ENCODE peak calls at places on chromosomes 1 and 21, in five cellular contexts. One of them, this sample, is unnamed.

GRCh38 chr21:34768326-34768725 is 99.5 kb downstream of the CLIC6 start:
- DNase-seq in lung: no peak
- DNase-seq in dorsolateral prefrontal cortex: no peak
- DNase-seq in epithelial cell of esophagus: no peak
- DNase-seq in HFF-Myc: no peak
- DNase-seq in this sample: no peak

GRCh38 chr1:52904590-52905375 is 16.8 kb downstream of the ECHDC2 start:
- DNase-seq in lung: no peak
- DNase-seq in dorsolateral prefrontal cortex: no peak
- DNase-seq in epithelial cell of esophagus: peak; percentile 13
- DNase-seq in HFF-Myc: no peak
- DNase-seq in this sample: no peak

GRCh38 chr1:2322065-2322571 is 69.2 kb downstream of the MORN1 start:
- DNase-seq in lung: peak; percentile 56
- DNase-seq in dorsolateral prefrontal cortex: no peak
- DNase-seq in epithelial cell of esophagus: peak; percentile 51
- DNase-seq in HFF-Myc: no peak
- DNase-seq in this sample: peak; percentile 94

GRCh38 chr1:117842408-117843170 is 86.8 kb downstream of the GDAP2 start:
- DNase-seq in lung: no peak
- DNase-seq in dorsolateral prefrontal cortex: no peak
- DNase-seq in epithelial cell of esophagus: no peak
- DNase-seq in HFF-Myc: no peak
- DNase-seq in this sample: peak; percentile 48

GRCh38 chr1:205998457-205999241 is 4.5 kb downstream of the RAB7B start:
- DNase-seq in lung: no peak
- DNase-seq in dorsolateral prefrontal cortex: peak; percentile 75
- DNase-seq in epithelial cell of esophagus: no peak
- DNase-seq in HFF-Myc: no peak
- DNase-seq in this sample: no peak

GRCh38 chr1:225577243-225577642 is 75.7 kb downstream of the ENAH start:
- DNase-seq in lung: no peak
- DNase-seq in dorsolateral prefrontal cortex: no peak
- DNase-seq in epithelial cell of esophagus: no peak
- DNase-seq in HFF-Myc: no peak
- DNase-seq in this sample: no peak

GRCh38 chr1:209890606-209891330 is 47.2 kb upstream of the SYT14 start:
- DNase-seq in lung: no peak
- DNase-seq in dorsolateral prefrontal cortex: no peak
- DNase-seq in epithelial cell of esophagus: peak; percentile 76
- DNase-seq in HFF-Myc: no peak
- DNase-seq in this sample: no peak

GRCh38 chr1:2425875-2426274 is 13.5 kb upstream of the PEX10 start:
- DNase-seq in lung: no peak
- DNase-seq in dorsolateral prefrontal cortex: no peak
- DNase-seq in epithelial cell of esophagus: no peak
- DNase-seq in HFF-Myc: no peak
- DNase-seq in this sample: no peak

GRCh38 chr1:44355582-44356305 is 687 bp upstream of the ERI3 start:
- DNase-seq in lung: no peak
- DNase-seq in dorsolateral prefrontal cortex: no peak
- DNase-seq in epithelial cell of esophagus: no peak
- DNase-seq in HFF-Myc: no peak
- DNase-seq in this sample: no peak

GRCh38 chr1:17189632-17190525 is 15.0 kb upstream of the PADI1 start:
- DNase-seq in lung: no peak
- DNase-seq in dorsolateral prefrontal cortex: no peak
- DNase-seq in epithelial cell of esophagus: peak; percentile 95
- DNase-seq in HFF-Myc: peak; percentile 96
- DNase-seq in this sample: no peak

GRCh38 chr1:68181165-68181556 is 51.2 kb downstream of the WLS start:
- DNase-seq in lung: no peak
- DNase-seq in dorsolateral prefrontal cortex: no peak
- DNase-seq in epithelial cell of esophagus: no peak
- DNase-seq in HFF-Myc: no peak
- DNase-seq in this sample: no peak

GRCh38 chr1:93638307-93638847 is 43.3 kb downstream of the BCAR3 start:
- DNase-seq in lung: no peak
- DNase-seq in dorsolateral prefrontal cortex: no peak
- DNase-seq in epithelial cell of esophagus: no peak
- DNase-seq in HFF-Myc: no peak
- DNase-seq in this sample: no peak

GRCh38 chr1:197677752-197678295 is 97.5 kb downstream of the DENND1B start:
- DNase-seq in lung: no peak
- DNase-seq in dorsolateral prefrontal cortex: no peak
- DNase-seq in epithelial cell of esophagus: no peak
- DNase-seq in HFF-Myc: no peak
- DNase-seq in this sample: no peak

GRCh38 chr1:6743189-6744101 is 41.8 kb upstream of the CAMTA1 start:
- DNase-seq in lung: peak; percentile 46
- DNase-seq in dorsolateral prefrontal cortex: peak; percentile 30
- DNase-seq in epithelial cell of esophagus: peak; percentile 93
- DNase-seq in HFF-Myc: peak; percentile 79
- DNase-seq in this sample: peak; percentile 82

GRCh38 chr1:115239148-115239820 is 98.8 kb downstream of the NGF start:
- DNase-seq in lung: no peak
- DNase-seq in dorsolateral prefrontal cortex: no peak
- DNase-seq in epithelial cell of esophagus: peak; percentile 27
- DNase-seq in HFF-Myc: no peak
- DNase-seq in this sample: no peak

GRCh38 chr1:24386241-24386640 is 27.3 kb downstream of the STPG1 start:
- DNase-seq in lung: peak; percentile 64
- DNase-seq in dorsolateral prefrontal cortex: no peak
- DNase-seq in epithelial cell of esophagus: peak; percentile 47
- DNase-seq in HFF-Myc: no peak
- DNase-seq in this sample: no peak

GRCh38 chr1:6260961-6261614 is at the start of gene GPR153:
- DNase-seq in lung: no peak
- DNase-seq in dorsolateral prefrontal cortex: no peak
- DNase-seq in epithelial cell of esophagus: peak; percentile 72
- DNase-seq in HFF-Myc: no peak
- DNase-seq in this sample: no peak

GRCh38 chr1:228338521-228339051 is 68.0 kb downstream of the TRIM11 start:
- DNase-seq in lung: no peak
- DNase-seq in dorsolateral prefrontal cortex: peak; percentile 12
- DNase-seq in epithelial cell of esophagus: no peak
- DNase-seq in HFF-Myc: no peak
- DNase-seq in this sample: peak; percentile 10

GRCh38 chr1:228339059-228339704 is 67.5 kb downstream of the TRIM11 start:
- DNase-seq in lung: no peak
- DNase-seq in dorsolateral prefrontal cortex: peak; percentile 13
- DNase-seq in epithelial cell of esophagus: no peak
- DNase-seq in HFF-Myc: no peak
- DNase-seq in this sample: no peak

GRCh38 chr1:228336308-228337030 is 70.2 kb downstream of the TRIM11 start:
- DNase-seq in lung: no peak
- DNase-seq in dorsolateral prefrontal cortex: peak; percentile 21
- DNase-seq in epithelial cell of esophagus: no peak
- DNase-seq in HFF-Myc: no peak
- DNase-seq in this sample: peak; percentile 56

GRCh38 chr1:228337031-228337564 is 69.5 kb downstream of the TRIM11 start:
- DNase-seq in lung: no peak
- DNase-seq in dorsolateral prefrontal cortex: peak; percentile 18
- DNase-seq in epithelial cell of esophagus: no peak
- DNase-seq in HFF-Myc: no peak
- DNase-seq in this sample: peak; percentile 5

GRCh38 chr1:228337711-228338520 is 68.7 kb downstream of the TRIM11 start:
- DNase-seq in lung: no peak
- DNase-seq in dorsolateral prefrontal cortex: peak; percentile 12
- DNase-seq in epithelial cell of esophagus: no peak
- DNase-seq in HFF-Myc: no peak
- DNase-seq in this sample: peak; percentile 12
- TF ChIP-seq CTCF in lung: no peak
- TF ChIP-seq CTCF in dorsolateral prefrontal cortex: no peak
- TF ChIP-seq CTCF in epithelial cell of esophagus: no peak
- TF ChIP-seq CTCF in HFF-Myc: no peak
- TF ChIP-seq CTCF in this sample: no peak

GRCh38 chr21:44972301-44972814 is 32.5 kb downstream of the SLX9 start:
- DNase-seq in lung: no peak
- DNase-seq in dorsolateral prefrontal cortex: no peak
- DNase-seq in epithelial cell of esophagus: no peak
- DNase-seq in HFF-Myc: no peak
- DNase-seq in this sample: no peak
- TF ChIP-seq CTCF in lung: no peak
- TF ChIP-seq CTCF in dorsolateral prefrontal cortex: no peak
- TF ChIP-seq CTCF in epithelial cell of esophagus: no peak
- TF ChIP-seq CTCF in HFF-Myc: no peak
- TF ChIP-seq CTCF in this sample: no peak

GRCh38 chr1:7755448-7755847 is 15.6 kb upstream of the VAMP3 start:
- DNase-seq in lung: no peak
- DNase-seq in dorsolateral prefrontal cortex: no peak
- DNase-seq in epithelial cell of esophagus: no peak
- DNase-seq in HFF-Myc: no peak
- DNase-seq in this sample: no peak
- TF ChIP-seq CTCF in lung: no peak
- TF ChIP-seq CTCF in dorsolateral prefrontal cortex: no peak
- TF ChIP-seq CTCF in epithelial cell of esophagus: peak; percentile 13
- TF ChIP-seq CTCF in HFF-Myc: peak; percentile 38
- TF ChIP-seq CTCF in this sample: no peak

GRCh38 chr1:9946315-9946714 is 3.0 kb downstream of the NMNAT1 start:
- DNase-seq in lung: no peak
- DNase-seq in dorsolateral prefrontal cortex: no peak
- DNase-seq in epithelial cell of esophagus: no peak
- DNase-seq in HFF-Myc: no peak
- DNase-seq in this sample: no peak

GRCh38 chr1:9942399-9942938 is 722 bp downstream of the LZIC start:
- DNase-seq in lung: no peak
- DNase-seq in dorsolateral prefrontal cortex: no peak
- DNase-seq in epithelial cell of esophagus: peak; percentile 65
- DNase-seq in HFF-Myc: peak; percentile 33
- DNase-seq in this sample: no peak

DNA sequence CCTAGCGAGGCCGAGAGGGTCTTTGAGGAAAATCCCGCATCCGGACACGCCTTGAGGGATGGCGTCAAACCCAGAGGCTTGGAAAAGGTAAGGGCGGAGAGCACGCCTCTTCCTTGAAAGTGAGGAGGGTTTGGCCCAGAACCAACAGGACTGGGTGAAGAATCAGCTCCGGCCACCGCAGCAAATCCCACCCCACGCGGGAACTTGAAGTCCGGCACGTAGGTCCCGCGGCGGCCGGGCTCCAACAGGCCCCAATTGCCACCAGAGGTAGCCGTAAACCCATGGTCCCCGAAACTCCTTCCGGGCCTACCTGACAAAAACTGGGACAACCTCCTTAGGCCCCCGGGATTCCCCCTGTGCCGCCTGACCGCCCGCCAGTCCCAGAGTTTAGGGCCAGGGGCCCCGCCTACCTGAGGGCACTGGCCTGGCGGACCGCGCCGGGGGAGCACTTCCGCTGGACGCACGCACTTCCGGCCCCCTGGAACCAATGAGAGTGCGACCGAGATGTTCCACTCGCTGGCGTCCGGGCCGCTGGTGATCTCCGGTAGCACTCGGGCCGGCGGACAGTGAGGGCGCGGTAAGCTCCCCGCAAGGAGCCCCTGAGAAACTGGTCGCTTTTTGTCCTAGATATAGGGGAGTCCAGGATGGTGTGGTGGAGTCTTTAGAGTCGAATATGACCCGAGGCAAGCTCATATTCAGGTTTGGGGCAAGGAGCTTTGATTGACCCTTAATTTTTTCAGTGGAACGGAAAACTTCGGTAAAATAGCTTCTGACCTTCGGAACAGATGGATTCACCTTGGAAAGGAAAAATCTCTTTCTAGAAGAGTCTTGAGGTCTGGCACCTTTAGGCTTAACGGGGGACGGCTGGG is at the start of the genes LZIC and NMNAT1:
- DNase-seq in lung: peak; percentile 94
- DNase-seq in dorsolateral prefrontal cortex: peak; percentile 94
- DNase-seq in epithelial cell of esophagus: peak; percentile 96
- DNase-seq in HFF-Myc: peak; percentile 77
- DNase-seq in this sample: peak; percentile 89
- TF ChIP-seq CTCF in lung: no peak
- TF ChIP-seq CTCF in dorsolateral prefrontal cortex: peak; percentile 23
- TF ChIP-seq CTCF in epithelial cell of esophagus: no peak
- TF ChIP-seq CTCF in HFF-Myc: no peak
- TF ChIP-seq CTCF in this sample: peak; percentile 4

DNA sequence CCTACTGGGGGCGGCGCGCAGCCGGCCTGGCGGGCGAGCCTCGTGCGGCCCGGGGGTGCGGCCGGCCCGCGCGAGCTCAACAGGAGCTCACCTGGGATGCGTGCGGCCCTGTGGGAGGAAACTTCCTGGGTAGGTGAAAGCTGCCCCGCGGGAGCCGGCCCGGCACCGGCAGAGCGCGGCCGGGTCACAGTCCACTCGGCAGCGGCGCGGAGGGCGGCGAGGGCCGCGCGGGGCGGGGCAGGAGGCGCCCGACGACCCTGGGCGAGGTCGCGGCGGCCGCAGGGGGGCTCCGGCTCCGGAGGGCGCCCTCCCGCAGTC is 377 bp downstream of the EPS15 start:
- DNase-seq in lung: no peak
- DNase-seq in dorsolateral prefrontal cortex: no peak
- DNase-seq in epithelial cell of esophagus: peak; percentile 80
- DNase-seq in HFF-Myc: no peak
- DNase-seq in this sample: peak; percentile 28
- TF ChIP-seq CTCF in lung: no peak
- TF ChIP-seq CTCF in dorsolateral prefrontal cortex: no peak
- TF ChIP-seq CTCF in epithelial cell of esophagus: no peak
- TF ChIP-seq CTCF in HFF-Myc: no peak
- TF ChIP-seq CTCF in this sample: no peak

DNA sequence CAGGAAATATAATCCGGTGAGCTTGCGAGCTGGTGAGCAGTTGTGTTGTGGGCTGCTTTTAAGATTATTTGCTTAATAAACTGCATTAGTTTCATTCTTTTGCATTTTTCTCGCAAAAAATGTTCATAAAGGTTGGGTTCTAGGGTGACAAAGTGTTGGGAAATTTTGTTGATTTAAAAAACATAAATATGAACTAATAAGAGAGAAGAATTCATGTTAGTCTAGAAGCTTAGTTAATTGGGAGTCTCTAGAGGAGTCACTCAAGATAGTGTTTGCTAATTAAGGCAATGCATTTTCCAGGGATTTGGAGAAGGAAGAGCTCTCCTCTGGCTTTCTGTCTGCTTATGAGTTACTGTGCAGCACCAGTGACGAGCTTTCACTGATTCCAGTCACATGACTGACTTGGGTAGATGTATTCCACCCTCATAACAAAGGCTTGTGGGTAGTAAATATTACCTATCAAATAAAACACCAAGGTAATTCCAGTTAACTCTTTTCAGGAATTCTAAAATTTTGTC is 417.0 kb downstream of the PTBP2 start:
- DNase-seq in lung: no peak
- DNase-seq in dorsolateral prefrontal cortex: no peak
- DNase-seq in epithelial cell of esophagus: no peak
- DNase-seq in HFF-Myc: no peak
- DNase-seq in this sample: no peak
- TF ChIP-seq CTCF in lung: no peak
- TF ChIP-seq CTCF in dorsolateral prefrontal cortex: no peak
- TF ChIP-seq CTCF in epithelial cell of esophagus: no peak
- TF ChIP-seq CTCF in HFF-Myc: no peak
- TF ChIP-seq CTCF in this sample: no peak